ENCODE peak calls at places on chromosomes 5 and 9, in eight cellular contexts. Y is CD8-positive, alpha-beta T cell; Q is NAMALWA; I is activated CD4-positive, alpha-beta T cell treated with anti-CD3 and anti-CD28 coated beads for 24 hours; L is uterus; G is ACHN; P is HepG2; W is GM20000. Z is an unnamed sample.

GRCh38 chr5:1510631-1511030 is 13.1 kb downstream of the LPCAT1 start:
- DNase-seq in L (peak; percentile 12), Y (peak; percentile 45), W (peak; percentile 16), I (no peak), Q (no peak), P (no peak), G (no peak), Z (no peak)

GRCh38 chr5:128083033-128083810 is at the start of gene SLC12A2:
- DNase-seq in I (peak; percentile 74), Y (peak; percentile 91), Q (peak; percentile 95), G (peak; percentile 91), L (peak; percentile 89), P (peak; percentile 68), W (peak; percentile 93), Z (peak; percentile 61)

GRCh38 chr9:35114921-35115341 is 731 bp downstream of the ATOSB start:
- DNase-seq in G (peak; percentile 43), Y (no peak), Q (peak; percentile 73), P (no peak), W (no peak), I (no peak), L (peak; percentile 41), Z (no peak)

GRCh38 chr9:113705938-113706519 is 170.1 kb upstream of the ZNF618 start:
- DNase-seq in L (no peak), Y (no peak), W (no peak), I (no peak), P (peak; percentile 85), Q (no peak), G (no peak), Z (no peak)

GRCh38 chr9:101369286-101369685 is 15.5 kb downstream of the BAAT start:
- DNase-seq in G (peak; percentile 58), P (no peak), L (no peak), W (no peak), Y (no peak), Q (no peak), I (no peak), Z (no peak)

GRCh38 chr9:114006155-114006550 is 71.9 kb downstream of the AMBP start:
- DNase-seq in Q (no peak), Y (peak; percentile 17), W (no peak), G (no peak), I (no peak), L (no peak), P (no peak), Z (no peak)

GRCh38 chr9:134061019-134061687 is 6.7 kb downstream of the BRD3 start:
- DNase-seq in W (no peak), Y (no peak), I (no peak), Q (no peak), G (no peak), L (no peak), P (no peak), Z (no peak)

GRCh38 chr5:59799668-59800374 is 93.7 kb downstream of the PDE4D start:
- DNase-seq in I (peak; percentile 15), P (peak; percentile 7), L (no peak), Y (no peak), Q (peak; percentile 76), W (no peak), G (peak; percentile 69), Z (no peak)

GRCh38 chr5:177241768-177242167 is 61.8 kb downstream of the RAB24 start:
- DNase-seq in W (no peak), L (no peak), Y (no peak), G (no peak), P (no peak), Q (no peak), I (no peak), Z (no peak)

GRCh38 chr9:86983260-86984255 is 36.3 kb upstream of the GAS1 start:
- DNase-seq in Y (no peak), W (no peak), G (no peak), I (no peak), Q (no peak), P (no peak), L (peak; percentile 53), Z (peak; percentile 46)

GRCh38 chr9:127114606-127115005 is 7.8 kb downstream of the ANGPTL2 start:
- DNase-seq in I (no peak), G (no peak), P (no peak), Y (no peak), L (no peak), W (no peak), Q (no peak), Z (no peak)

GRCh38 chr9:27473135-27473534 is 51.0 kb upstream of the IFNK start:
- DNase-seq in G (no peak), L (peak; percentile 74), W (no peak), Q (no peak), Y (no peak), P (no peak), I (no peak), Z (no peak)

GRCh38 chr5:173594061-173594460 is 22.4 kb downstream of the BOD1 start:
- DNase-seq in Y (no peak), Q (no peak), P (no peak), I (no peak), G (no peak), L (no peak), W (no peak), Z (no peak)

GRCh38 chr9:34179528-34180138 is 790 bp downstream of the UBAP1 start:
- DNase-seq in G (no peak), W (peak; percentile 30), I (no peak), Y (no peak), Q (peak; percentile 51), P (no peak), L (peak; percentile 19), Z (no peak)

GRCh38 chr5:151663617-151664322 is 22.9 kb downstream of the SPARC start:
- DNase-seq in G (no peak), I (no peak), Y (no peak), L (peak; percentile 50), P (no peak), W (no peak), Q (peak; percentile 38), Z (no peak)

GRCh38 chr9:135820661-135821060 is 86.7 kb downstream of the CAMSAP1 start:
- DNase-seq in I (no peak), Q (no peak), Y (no peak), W (no peak), G (no peak), L (no peak), P (no peak), Z (no peak)

GRCh38 chr5:82849885-82850284 is 227.3 kb downstream of the TMEM167A start:
- DNase-seq in G (no peak), Y (no peak), P (no peak), Q (no peak), I (no peak), L (no peak), W (no peak), Z (no peak)

GRCh38 chr9:98995059-98995665 is 51.5 kb downstream of the COL15A1 start:
- DNase-seq in Y (peak; percentile 39), L (peak; percentile 50), P (no peak), Q (no peak), I (no peak), G (no peak), W (no peak), Z (no peak)

Z was measured in BJ.